ENCODE peak calls at places on chromosomes 7 and 10, in four cellular contexts. F is CD8-positive, alpha-beta T cell; X is breast epithelium; N is astrocyte. B is an unnamed sample.

GRCh38 chr10:75779276-75779675 is 347.9 kb downstream of the LRMDA start:
- DNase-seq in N (no peak), F (no peak), X (no peak), B (no peak)

GRCh38 chr10:130834170-130834569 is 477.4 kb downstream of the TCERG1L start:
- DNase-seq in F (no peak), X (no peak), N (no peak), B (no peak)

GRCh38 chr10:68871731-68872342 is 29.3 kb upstream of the DDX50 start:
- DNase-seq in F (no peak), N (peak), X (no peak), B (no peak)

GRCh38 chr7:105849122-105849855 is 27.1 kb downstream of the ATXN7L1 start:
- DNase-seq in X (no peak), N (no peak), F (peak), B (no peak)

GRCh38 chr7:149887311-149887710 is 13.5 kb downstream of the ATP6V0E2 start:
- DNase-seq in X (no peak), N (no peak), F (no peak), B (no peak)

GRCh38 chr7:56077681-56078080 is 13.6 kb downstream of the SUMF2 start:
- DNase-seq in F (no peak), N (no peak), X (no peak), B (no peak)

GRCh38 chr10:118034755-118035154 is 12.0 kb downstream of the RAB11FIP2 start:
- DNase-seq in F (no peak), N (no peak), X (no peak), B (no peak)

GRCh38 chr7:17696422-17696821 is 243.9 kb downstream of the SNX13 start:
- DNase-seq in X (peak), N (peak), F (no peak), B (no peak)

GRCh38 chr10:95233377-95234034 is 39.5 kb downstream of the ACSM6 start:
- DNase-seq in N (no peak), X (no peak), F (no peak), B (no peak)

GRCh38 chr10:48442809-48443177 is 136.3 kb downstream of the MAPK8 start:
- DNase-seq in N (no peak), F (no peak), X (no peak), B (no peak)

GRCh38 chr10:95319239-95319638 is 28.4 kb upstream of the PDLIM1 start:
- DNase-seq in N (no peak), F (no peak), X (no peak), B (no peak)

GRCh38 chr7:22561356-22561755 is 61.4 kb upstream of the STEAP1B start:
- DNase-seq in N (peak), F (no peak), X (peak), B (peak)

GRCh38 chr10:17007381-17007780 is 122.2 kb downstream of the CUBN start:
- DNase-seq in N (no peak), X (no peak), F (no peak), B (no peak)

GRCh38 chr7:77426052-77426404 is 9.9 kb upstream of the GSAP start:
- DNase-seq in X (no peak), F (no peak), N (no peak), B (no peak)

GRCh38 chr10:75402486-75403143 is 1.1 kb upstream of the ZNF503 start:
- DNase-seq in X (peak), N (no peak), F (no peak), B (peak)

GRCh38 chr7:1688542-1688941 is 18.5 kb downstream of the ELFN1 start:
- DNase-seq in X (no peak), F (no peak), N (no peak), B (no peak)

GRCh38 chr10:89164920-89165319 is 42.2 kb downstream of the CH25H start:
- DNase-seq in X (no peak), F (no peak), N (no peak), B (no peak)

GRCh38 chr7:1055084-1055450 is 10.7 kb downstream of the GPR146 start:
- DNase-seq in F (peak), X (no peak), N (no peak), B (no peak)

GRCh38 chr7:33334349-33334748 is 205.0 kb downstream of the BBS9 start:
- DNase-seq in N (peak), X (no peak), F (no peak), B (no peak)

GRCh38 chr7:24974026-24974832 is 5.7 kb downstream of the OSBPL3 start:
- DNase-seq in N (no peak), F (no peak), X (no peak), B (no peak)

GRCh38 chr7:159128767-159129166 is 15.9 kb downstream of the VIPR2 start:
- DNase-seq in X (no peak), F (no peak), N (no peak), B (no peak)

GRCh38 chr7:146249272-146249671 is 132.7 kb downstream of the CNTNAP2 start:
- DNase-seq in N (no peak), X (no peak), F (no peak), B (no peak)

GRCh38 chr7:16934947-16935742 is 53.4 kb upstream of the AGR3 start:
- DNase-seq in F (no peak), X (no peak), N (peak), B (no peak)

GRCh38 chr7:148852272-148852671 is 31.8 kb downstream of the EZH2 start:
- DNase-seq in X (no peak), F (no peak), N (no peak), B (no peak)

GRCh38 chr7:7177044-7177517 is 5.3 kb upstream of the C1GALT1 start:
- DNase-seq in X (no peak), F (no peak), N (peak), B (no peak)

GRCh38 chr10:97010695-97011206 is 175.0 kb downstream of the SLIT1 start:
- DNase-seq in F (no peak), X (no peak), N (no peak), B (no peak)

GRCh38 chr7:105388373-105389089 is at the start of gene SRPK2:
- DNase-seq in F (peak), X (peak), N (peak), B (peak)

GRCh38 chr7:147700702-147701101 is 889.9 kb upstream of the C7orf33 start:
- DNase-seq in N (no peak), F (no peak), X (no peak), B (no peak)

GRCh38 chr7:128662091-128662490 is 10.0 kb upstream of the GARIN1A start:
- DNase-seq in F (no peak), N (no peak), X (no peak), B (no peak)

GRCh38 chr10:102413053-102413705 is 5.4 kb downstream of the PSD start:
- DNase-seq in F (no peak), X (no peak), N (no peak), B (no peak)

GRCh38 chr10:47255866-47256265 is 44.1 kb upstream of the GDF10 start:
- DNase-seq in N (no peak), X (no peak), F (peak), B (no peak)

GRCh38 chr7:127446842-127447241 is 54.3 kb upstream of the ZNF800 start:
- DNase-seq in X (no peak), N (no peak), F (no peak), B (no peak)

GRCh38 chr7:127448566-127448965 is 56.1 kb upstream of the ZNF800 start:
- DNase-seq in X (no peak), F (no peak), N (no peak), B (no peak)

DNA sequence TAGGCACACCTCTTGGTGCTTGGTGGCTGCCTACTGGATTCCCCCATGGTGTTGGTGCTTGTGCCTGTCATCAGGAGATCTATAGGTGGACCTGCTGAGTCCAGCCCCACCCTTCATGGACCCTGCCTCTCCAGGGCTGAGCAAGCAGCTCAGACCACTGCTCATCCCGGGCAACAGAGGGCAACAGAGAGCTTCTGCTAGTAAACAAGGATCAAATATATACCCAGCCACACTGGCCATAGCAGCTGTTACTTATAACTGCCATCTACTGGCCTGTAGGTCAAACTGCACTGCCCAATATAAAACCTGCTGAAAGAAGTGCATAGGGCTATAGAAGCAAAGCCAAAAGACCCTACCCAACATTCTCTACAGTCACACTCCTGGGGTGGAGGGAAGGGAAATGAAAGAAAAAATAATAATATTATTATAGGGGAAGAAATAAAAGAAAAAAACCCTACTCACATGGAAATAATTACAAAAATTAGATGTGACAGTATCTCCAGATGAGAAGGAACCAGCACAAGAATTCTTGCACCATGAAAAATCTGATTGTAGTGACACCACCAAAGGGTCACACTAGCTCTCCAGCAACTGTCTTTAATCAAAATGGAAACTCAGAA is 54.9 kb upstream of the ZNF800 start:
- DNase-seq in X (no peak), F (peak), N (peak), B (no peak)
- TF ChIP-seq CTCF in X (no peak), F (peak), N (peak), B (peak)

DNA sequence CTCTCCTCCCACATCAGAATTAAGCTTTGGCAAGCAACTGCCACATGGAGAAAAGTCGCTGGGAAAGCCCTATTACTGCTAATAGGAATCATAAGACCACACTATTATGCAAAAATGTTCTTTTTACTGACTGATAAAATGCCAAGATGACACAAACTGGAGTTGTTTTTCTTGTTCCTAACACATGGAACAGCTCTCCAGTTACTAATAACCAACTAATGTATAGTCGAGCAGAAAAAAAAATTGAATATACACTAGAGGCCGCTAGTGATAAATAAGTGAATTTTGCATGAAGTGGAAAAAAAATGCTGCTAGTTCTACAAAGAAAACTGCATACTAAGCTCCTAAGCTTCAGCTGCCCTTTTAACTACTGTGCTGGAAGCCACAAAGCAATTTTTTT is 165.6 kb downstream of the TPK1 start:
- DNase-seq in N (no peak), F (no peak), X (no peak), B (no peak)
- TF ChIP-seq CTCF in N (no peak), F (peak), X (peak), B (peak)

DNA sequence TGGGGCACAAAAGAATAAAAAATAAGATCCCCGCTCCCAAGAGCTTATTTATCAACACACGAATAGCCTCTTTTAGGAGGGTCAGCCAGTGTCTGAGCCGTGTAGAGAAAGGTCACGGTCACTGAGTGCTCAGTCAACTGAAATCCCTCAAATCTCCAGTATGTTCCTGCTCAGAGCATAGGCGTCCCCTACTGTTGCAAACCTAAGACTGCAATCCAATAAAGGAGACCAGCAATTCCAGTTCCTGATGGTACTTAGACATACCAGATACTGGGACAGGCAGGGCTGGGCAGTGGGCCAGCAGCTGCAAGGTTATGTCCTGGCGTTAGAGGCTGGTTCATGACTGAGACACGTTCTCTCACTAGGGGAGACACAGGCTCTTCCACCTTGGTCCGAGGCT is 93.6 kb downstream of the CACNB2 start:
- DNase-seq in N (no peak), F (no peak), X (no peak), B (no peak)
- TF ChIP-seq CTCF in N (no peak), F (no peak), X (no peak), B (peak)

DNA sequence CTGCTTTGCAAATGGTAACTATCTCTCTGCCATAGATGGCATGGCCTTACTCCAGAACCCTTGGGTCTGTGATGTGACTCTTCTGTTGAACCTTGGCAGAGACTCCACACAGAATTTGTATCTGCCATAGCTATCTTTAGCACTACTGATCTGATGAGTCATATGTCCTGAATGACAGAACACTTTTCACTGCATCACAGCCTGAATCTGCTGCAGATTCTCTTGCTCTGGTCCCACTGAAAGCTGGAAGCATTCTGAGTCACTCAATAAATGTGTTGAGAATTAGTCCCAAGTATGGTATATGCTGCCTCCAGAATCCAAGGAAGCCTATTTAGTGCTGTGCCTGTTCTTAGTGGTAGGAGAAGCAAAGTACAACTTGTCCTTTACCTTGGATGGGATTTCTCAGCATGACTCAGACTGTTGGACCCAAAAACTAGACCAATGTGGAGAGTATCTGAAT is 39.5 kb upstream of the ANKRD1 start:
- DNase-seq in X (no peak), N (peak), F (no peak), B (no peak)
- TF ChIP-seq CTCF in X (no peak), N (no peak), F (no peak), B (no peak)

B was measured in mesothelial cell of epicardium.